ENCODE peak calls at places on chromosomes 7 and 10, in ten cellular contexts. G is aorta; Y is SJSA1; R is right lobe of liver; F is MM.1S; Q is mammary epithelial cell; M is CD8-positive, alpha-beta memory T cell; V is upper lobe of right lung; E is WERI-Rb-1; H is neuronal stem cell. L is an unnamed sample.

GRCh38 chr7:131042269-131043160 is 285.2 kb upstream of the MKLN1 start:
- DNase-seq in Q (no peak), G (no peak), H (no peak), F (no peak), M (no peak), V (no peak), E (no peak), Y (no peak), R (no peak), L (no peak)

GRCh38 chr10:93541402-93542357 is 24.8 kb upstream of the FFAR4 start:
- DNase-seq in M (no peak), V (no peak), Q (no peak), G (peak; percentile 70), Y (no peak), H (peak; percentile 32), F (no peak), R (peak; percentile 47), E (peak; percentile 84), L (peak; percentile 52)

GRCh38 chr7:152000191-152000590 is 25.3 kb upstream of the GALNT11 start:
- DNase-seq in Y (peak; percentile 66), R (no peak), G (no peak), Q (no peak), V (no peak), E (no peak), F (no peak), H (no peak), M (no peak), L (no peak)

GRCh38 chr7:71633571-71634008 is 501.6 kb downstream of the GALNT17 start:
- DNase-seq in F (no peak), G (peak; percentile 52), V (no peak), M (no peak), R (no peak), Q (peak; percentile 4), Y (no peak), H (no peak), E (no peak), L (no peak)

GRCh38 chr7:129553861-129554530 is 51.7 kb downstream of the SMKR1 start:
- DNase-seq in Y (peak; percentile 52), F (no peak), G (no peak), Q (no peak), V (no peak), E (no peak), M (peak; percentile 40), H (no peak), R (no peak), L (peak; percentile 55)

GRCh38 chr10:71810048-71810750 is 36.9 kb upstream of the VSIR start:
- DNase-seq in V (no peak), Q (no peak), G (no peak), E (no peak), R (no peak), H (no peak), Y (no peak), M (no peak), F (no peak), L (no peak)

GRCh38 chr7:29207023-29207422 is 12.4 kb downstream of the CHN2 start:
- DNase-seq in M (no peak), Q (no peak), E (no peak), R (no peak), G (no peak), F (no peak), V (no peak), Y (no peak), H (no peak), L (no peak)

GRCh38 chr7:134067164-134067563 is 60.0 kb upstream of the LRGUK start:
- DNase-seq in V (no peak), Y (no peak), R (no peak), G (no peak), F (no peak), Q (no peak), M (no peak), E (no peak), H (no peak), L (no peak)

GRCh38 chr7:93055543-93056107 is 62.2 kb downstream of the SAMD9 start:
- DNase-seq in F (peak; percentile 55), Y (no peak), V (no peak), R (no peak), M (no peak), E (no peak), Q (peak; percentile 24), G (no peak), H (no peak), L (no peak)

GRCh38 chr7:90474284-90475210 is 5.1 kb downstream of the PTTG1IP2 start:
- DNase-seq in F (no peak), E (no peak), Q (peak; percentile 92), H (no peak), M (no peak), R (no peak), V (no peak), Y (peak; percentile 51), G (no peak), L (no peak)

GRCh38 chr10:88244781-88245350 is 338.3 kb downstream of the RNLS start:
- DNase-seq in M (no peak), G (no peak), V (no peak), F (peak; percentile 9), E (no peak), Q (no peak), H (no peak), Y (no peak), R (no peak), L (no peak)

GRCh38 chr10:88243202-88243744 is 339.8 kb downstream of the RNLS start:
- DNase-seq in H (no peak), V (no peak), G (no peak), M (no peak), Y (no peak), F (no peak), E (no peak), Q (no peak), R (no peak), L (no peak)

GRCh38 chr10:88243847-88244730 is 339.0 kb downstream of the RNLS start:
- DNase-seq in F (no peak), Y (no peak), Q (no peak), H (no peak), V (peak; percentile 60), G (peak; percentile 75), M (no peak), R (peak; percentile 85), E (no peak), L (peak; percentile 86)

GRCh38 chr10:88249450-88249849 is 333.7 kb downstream of the RNLS start:
- DNase-seq in Y (no peak), Q (peak; percentile 37), H (no peak), E (no peak), F (no peak), V (no peak), M (no peak), G (no peak), R (no peak), L (no peak)

GRCh38 chr10:88245974-88246511 is 337.1 kb downstream of the RNLS start:
- DNase-seq in R (no peak), H (no peak), E (no peak), G (no peak), V (no peak), Q (no peak), M (no peak), F (no peak), Y (no peak), L (no peak)
- H3K4me3 ChIP-seq in R (no peak overlapping the region), H (no peak overlapping the region), E (no peak overlapping the region), G (peak overlapping the region; percentile 41), V (peak overlapping the region; percentile 6), Q (no peak overlapping the region), M (no peak overlapping the region), F (no peak overlapping the region), Y (no peak overlapping the region), L (no peak overlapping the region)

GRCh38 chr10:21831986-21832735 is 171.4 kb downstream of the DNAJC1 start:
- DNase-seq in F (no peak), Q (peak; percentile 6), Y (no peak), G (no peak), E (no peak), V (no peak), M (no peak), R (no peak), H (no peak), L (no peak)
- H3K9me3 ChIP-seq in F (no peaks in the 10 kb centered on the region), Q (peaks cover 11% of the 10 kb centered on the region), Y (peaks cover 4% of the 10 kb centered on the region), G (peaks cover 3% of the 10 kb centered on the region), E (no peaks in the 10 kb centered on the region), V (peaks cover 24% of the 10 kb centered on the region), M (peaks cover 6% of the 10 kb centered on the region), R (no peaks in the 10 kb centered on the region), H (peaks cover 47% of the 10 kb centered on the region), L (no peaks in the 10 kb centered on the region)

DNA sequence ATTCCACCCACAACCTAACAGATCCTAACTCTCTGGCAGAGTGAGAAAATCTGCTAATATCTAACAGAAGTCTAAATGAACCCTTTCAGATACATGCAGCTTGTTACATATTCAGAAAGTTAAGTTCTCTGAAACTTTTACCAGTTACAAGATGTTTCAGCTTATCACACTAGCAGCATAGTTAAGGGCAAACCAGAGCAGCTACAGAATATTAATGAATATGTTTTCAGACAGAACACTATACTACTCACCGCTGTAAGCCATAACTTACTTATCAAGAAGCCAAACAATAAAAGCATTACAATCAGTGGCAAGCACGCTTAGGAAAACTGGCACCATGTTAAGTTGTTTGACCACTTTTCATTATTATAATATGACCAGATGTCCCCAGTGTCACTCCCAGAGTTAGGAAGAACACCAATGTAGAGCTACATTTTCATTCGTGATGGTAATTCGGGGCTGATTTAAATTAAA is 2.7 kb downstream of the ITGB1 start:
- DNase-seq in V (no peak), G (no peak), Y (no peak), Q (no peak), F (no peak), R (no peak), E (no peak), M (no peak), H (no peak), L (no peak)
- H3K27me3 ChIP-seq in V (no peaks in the 10 kb centered on the region), G (no peaks in the 10 kb centered on the region), Y (no peaks in the 10 kb centered on the region), Q (no peaks in the 10 kb centered on the region), F (no peaks in the 10 kb centered on the region), R (no peaks in the 10 kb centered on the region), E (no peaks in the 10 kb centered on the region), M (no peaks in the 10 kb centered on the region), H (no peaks in the 10 kb centered on the region), L (no peaks in the 10 kb centered on the region)

GRCh38 chr7:47579458-47579857 is 2.5 kb downstream of the TNS3 start:
- DNase-seq in E (no peak), F (no peak), M (no peak), R (no peak), V (no peak), Y (no peak), G (no peak), Q (no peak), H (no peak), L (no peak)

GRCh38 chr7:47581442-47581820 is 480 bp downstream of the TNS3 start:
- DNase-seq in E (no peak), M (no peak), F (peak; percentile 23), R (peak; percentile 65), H (no peak), Q (no peak), Y (no peak), G (no peak), V (peak; percentile 73), L (peak; percentile 21)

GRCh38 chr7:47578581-47579270 is 3.2 kb downstream of the TNS3 start:
- DNase-seq in Q (peak; percentile 40), H (no peak), E (no peak), Y (peak; percentile 75), R (no peak), F (no peak), M (no peak), G (peak; percentile 64), V (no peak), L (no peak)

GRCh38 chr7:47580811-47581331 is 1.0 kb downstream of the TNS3 start:
- DNase-seq in F (peak; percentile 37), H (no peak), V (no peak), Y (no peak), M (no peak), Q (no peak), R (no peak), G (no peak), E (peak; percentile 30), L (no peak)

GRCh38 chr7:47580175-47580701 is 1.7 kb downstream of the TNS3 start:
- DNase-seq in M (no peak), Y (no peak), H (no peak), V (no peak), E (no peak), F (no peak), R (peak; percentile 70), G (no peak), Q (no peak), L (no peak)
- H3K4me3 ChIP-seq in M (no peak overlapping the region), Y (peak overlapping the region; percentile 96), H (peak overlapping the region; percentile 61), V (peak overlapping the region; percentile 69), E (no peak overlapping the region), F (peak overlapping the region; percentile 91), R (peak overlapping the region; percentile 88), G (peak overlapping the region; percentile 80), Q (peak overlapping the region; percentile 80), L (no peak overlapping the region)